ENCODE peak calls at places on chromosomes 11 and 22, in six cellular contexts. O is ovary, T is A549, Y is SK-N-SH, S is K562, E is transverse colon. U is an unnamed sample.

GRCh38 chr11:86438685-86439084 is 64.0 kb downstream of the CCDC81 start:
- DNase-seq in E (no peak), O (no peak), T (peak; percentile 13), Y (no peak), S (no peak), U (no peak)

GRCh38 chr11:123479048-123479837 is 49.2 kb downstream of the GRAMD1B start:
- DNase-seq in Y (no peak), E (no peak), T (no peak), O (no peak), S (no peak), U (no peak)

GRCh38 chr11:33685061-33685460 is 15.6 kb downstream of the C11orf91 start:
- DNase-seq in Y (no peak), T (no peak), O (no peak), E (no peak), S (no peak), U (no peak)

GRCh38 chr22:50017701-50018224 is 5.2 kb upstream of the IL17REL start:
- DNase-seq in T (no peak), O (no peak), E (peak; percentile 2), Y (no peak), S (no peak), U (no peak)

GRCh38 chr11:64694821-64695365 is 28.1 kb downstream of the NRXN2 start:
- DNase-seq in Y (peak; percentile 90), E (no peak), O (no peak), S (no peak), T (no peak), U (peak; percentile 34)

GRCh38 chr22:40076702-40077645 is 82.2 kb downstream of the FAM83F start:
- DNase-seq in T (no peak), O (no peak), S (no peak), Y (no peak), E (no peak), U (no peak)

GRCh38 chr11:116557261-116557660 is 215.5 kb downstream of the BUD13 start:
- DNase-seq in Y (peak; percentile 43), T (no peak), O (no peak), E (no peak), S (no peak), U (no peak)

GRCh38 chr22:40107756-40108437 is 69.8 kb upstream of the TNRC6B start:
- DNase-seq in T (no peak), Y (no peak), O (no peak), E (peak; percentile 12), S (no peak), U (peak; percentile 25)

GRCh38 chr11:20259506-20259905 is 99.2 kb upstream of the DBX1 start:
- DNase-seq in S (no peak), E (no peak), T (no peak), O (no peak), Y (no peak), U (no peak)

GRCh38 chr11:3605721-3606324 is 36.0 kb downstream of the ART5 start:
- DNase-seq in O (no peak), E (no peak), S (no peak), T (no peak), Y (peak; percentile 3), U (no peak)

GRCh38 chr11:10654211-10655150 is 39.1 kb downstream of the IRAG1 start:
- DNase-seq in T (peak; percentile 72), S (peak; percentile 73), O (no peak), Y (peak; percentile 66), E (no peak), U (no peak)

GRCh38 chr22:46741974-46742519 is 4.0 kb upstream of the CERK start:
- DNase-seq in T (no peak), O (no peak), Y (no peak), E (no peak), S (no peak), U (no peak)

GRCh38 chr22:47276219-47276843 is 513.9 kb downstream of the TBC1D22A start:
- DNase-seq in S (no peak), O (no peak), T (no peak), Y (no peak), E (no peak), U (no peak)

GRCh38 chr11:102530558-102530957 is at the start of gene MMP7:
- DNase-seq in E (no peak), Y (no peak), O (no peak), T (peak; percentile 59), S (no peak), U (peak; percentile 59)

GRCh38 chr11:106585061-106585460 is 433.2 kb downstream of the GUCY1A2 start:
- DNase-seq in T (peak; percentile 6), E (no peak), O (no peak), Y (peak; percentile 1), S (no peak), U (no peak)

GRCh38 chr11:10058356-10058755 is 235.7 kb downstream of the SBF2 start:
- DNase-seq in T (no peak), O (no peak), E (no peak), S (no peak), Y (no peak), U (no peak)

GRCh38 chr11:101553891-101554292 is 29.9 kb downstream of the TRPC6 start:
- DNase-seq in O (no peak), S (no peak), E (no peak), T (no peak), Y (no peak), U (no peak)

GRCh38 chr11:57457643-57458023 is 2.7 kb upstream of the RTN4RL2 start:
- DNase-seq in T (no peak), S (no peak), Y (no peak), E (no peak), O (no peak), U (no peak)

GRCh38 chr11:61817471-61818202 is 834 bp upstream of the FADS1 start:
- DNase-seq in T (no peak), O (no peak), E (no peak), Y (no peak), S (no peak), U (no peak)

GRCh38 chr11:118883368-118884071 is at the start of gene CXCR5:
- DNase-seq in E (peak; percentile 37), T (no peak), O (no peak), S (no peak), Y (no peak), U (no peak)

GRCh38 chr11:7600205-7600775 is 73.0 kb downstream of the CYB5R2 start:
- DNase-seq in E (peak; percentile 21), O (no peak), S (no peak), T (peak; percentile 83), Y (no peak), U (peak; percentile 91)

GRCh38 chr11:120331301-120331966 is 4.8 kb upstream of the ARHGEF12 start:
- DNase-seq in Y (no peak), S (no peak), O (no peak), E (no peak), T (peak; percentile 45), U (no peak)

GRCh38 chr22:20652130-20652529 is 121.8 kb upstream of the SERPIND1 start:
- DNase-seq in Y (no peak), E (no peak), T (no peak), O (no peak), S (no peak), U (no peak)

GRCh38 chr11:17014774-17015638 is 792 bp upstream of the PLEKHA7 start:
- DNase-seq in E (peak; percentile 71), Y (peak; percentile 82), T (peak; percentile 89), S (peak; percentile 34), O (no peak), U (no peak)

GRCh38 chr22:48892571-48893287 is 934.9 kb downstream of the BRD1 start:
- DNase-seq in O (no peak), E (no peak), S (no peak), Y (no peak), T (no peak), U (no peak)

GRCh38 chr11:44298862-44299261 is 11.1 kb downstream of the ALX4 start:
- DNase-seq in S (no peak), E (no peak), Y (no peak), T (no peak), O (no peak), U (no peak)

GRCh38 chr11:62427630-62428233 is 8.9 kb downstream of the SCGB1A1 start:
- DNase-seq in Y (peak; percentile 47), E (no peak), O (no peak), S (no peak), T (no peak), U (no peak)

DNA sequence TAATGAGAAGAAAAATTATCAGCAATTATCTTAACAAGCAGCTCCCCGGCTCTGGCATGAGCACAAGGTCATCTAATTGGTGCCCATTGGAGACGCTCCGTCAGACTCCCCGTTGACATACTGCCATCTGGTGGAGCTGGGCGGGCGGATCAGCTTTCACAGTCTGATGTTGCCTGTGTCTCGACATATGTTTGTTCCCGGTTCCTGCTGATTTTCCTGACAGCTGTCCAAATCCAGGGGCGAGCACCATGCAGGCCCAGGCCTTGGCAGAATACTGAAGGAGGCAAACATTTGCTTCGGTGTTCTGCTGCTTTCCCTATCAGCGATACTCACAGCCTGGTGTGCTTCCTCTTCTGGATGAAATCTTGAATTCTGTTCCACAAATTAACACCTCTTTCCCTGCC is 43.8 kb upstream of the BARX2 start:
- DNase-seq in S (peak; percentile 53), O (peak; percentile 77), Y (peak; percentile 77), E (peak; percentile 88), T (peak; percentile 73), U (peak; percentile 85)
- H3K4me1 ChIP-seq in S (no peaks in the 10 kb centered on the region), O (peaks cover 2% of the 10 kb centered on the region), Y (no peaks in the 10 kb centered on the region), E (peaks cover 9% of the 10 kb centered on the region), T (peaks cover 3% of the 10 kb centered on the region), U (no peaks in the 10 kb centered on the region)

GRCh38 chr11:8709002-8709672 is 26.5 kb downstream of the RPL27A start:
- DNase-seq in O (peak; percentile 85), E (peak; percentile 78), S (no peak), Y (peak; percentile 87), T (no peak), U (peak; percentile 75)
- TF ChIP-seq EP300 in O (peak; percentile 40), E (peak; percentile 87), S (no peak), Y (peak; percentile 37), T (no peak), U (no peak)

GRCh38 chr11:12436266-12436665 is 58.9 kb downstream of the PARVA start:
- DNase-seq in E (no peak), T (no peak), S (no peak), O (no peak), Y (no peak), U (no peak)
- H3K4me1 ChIP-seq in E (peaks cover 69% of the 10 kb centered on the region), T (peaks cover 2% of the 10 kb centered on the region), S (no peaks in the 10 kb centered on the region), O (peaks cover 19% of the 10 kb centered on the region), Y (peaks cover 25% of the 10 kb centered on the region), U (peaks cover 20% of the 10 kb centered on the region)

DNA sequence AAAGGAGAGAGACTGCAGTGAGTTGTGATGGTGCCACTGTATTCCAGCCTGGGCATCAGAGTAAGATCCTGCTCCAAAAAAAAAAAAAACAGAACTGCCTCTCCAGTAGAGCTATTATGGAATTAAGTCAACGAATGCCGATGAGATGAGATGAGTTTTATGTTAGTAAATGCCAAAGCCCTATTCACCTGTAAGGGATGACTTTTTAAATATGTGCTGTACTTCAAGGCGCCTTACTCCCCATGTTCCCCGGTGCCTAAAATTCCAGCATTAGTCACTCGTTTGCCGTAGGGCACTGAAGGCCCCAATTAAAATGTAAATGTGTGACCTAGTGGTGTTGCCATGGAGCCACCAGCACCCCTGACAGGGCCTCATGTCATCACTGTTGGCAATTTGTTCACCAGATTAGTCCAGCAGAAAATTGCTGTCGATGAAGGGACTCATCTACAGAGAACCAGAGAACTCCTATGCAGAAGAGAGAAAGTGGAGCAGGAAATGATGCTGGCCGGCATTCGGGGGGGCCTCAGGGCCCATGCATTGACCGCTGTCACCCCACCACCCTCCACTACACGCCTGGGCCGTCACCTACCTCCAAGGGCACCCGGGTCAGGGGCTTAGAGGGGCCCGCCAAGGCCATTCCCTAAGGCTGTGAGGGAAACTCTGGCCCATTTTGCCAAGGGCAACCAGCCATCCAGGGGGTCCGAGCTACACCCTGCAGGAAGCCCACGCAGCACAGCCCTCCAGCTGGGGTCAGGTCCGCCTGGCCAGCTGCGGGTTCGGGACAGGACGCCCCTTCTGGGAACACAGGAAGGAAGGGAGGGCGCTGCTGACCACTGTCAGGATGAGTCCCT is 17.8 kb downstream of the LIF start:
- DNase-seq in T (peak; percentile 82), Y (no peak), E (no peak), O (no peak), S (no peak), U (no peak)
- TF ChIP-seq EP300 in T (peak; percentile 58), Y (no peak), E (no peak), O (no peak), S (no peak), U (no peak)

GRCh38 chr22:41411021-41411851 is 29.5 kb downstream of the TEF start:
- DNase-seq in Y (no peak), O (no peak), S (no peak), T (no peak), E (no peak), U (no peak)
- H3K4me1 ChIP-seq in Y (no peaks in the 10 kb centered on the region), O (peaks cover 18% of the 10 kb centered on the region), S (peaks cover 15% of the 10 kb centered on the region), T (peaks cover 16% of the 10 kb centered on the region), E (peaks cover 42% of the 10 kb centered on the region), U (peaks cover 42% of the 10 kb centered on the region)